ENCODE peak calls at places on chromosome 17, in seven cellular contexts. U is amniotic stem cell, F is RCC 7860, Z is T-helper 17 cell, W is H54, T is IMR-90, L is GM23248. K is an unnamed sample.

GRCh38 chr17:67469208-67469980 is 92.3 kb downstream of the PITPNC1 start:
- DNase-seq in U (no peak), F (no peak), Z (no peak), W (no peak), T (peak), L (no peak), K (no peak)

GRCh38 chr17:57471941-57472368 is 215.6 kb downstream of the MSI2 start:
- DNase-seq in U (no peak), F (no peak), Z (no peak), W (no peak), T (no peak), L (no peak), K (no peak)

GRCh38 chr17:65564793-65565192 is 3.3 kb upstream of the AXIN2 start:
- DNase-seq in U (no peak), F (no peak), Z (no peak), W (no peak), T (peak), L (no peak), K (no peak)

GRCh38 chr17:79531696-79532095 is 79.2 kb downstream of the RBFOX3 start:
- DNase-seq in U (no peak), F (no peak), Z (no peak), W (no peak), T (no peak), L (no peak), K (peak)

GRCh38 chr17:64146418-64147109 is 16.6 kb upstream of the ERN1 start:
- DNase-seq in U (peak), F (peak), Z (peak), W (no peak), T (peak), L (peak), K (peak)

GRCh38 chr17:17042851-17043667 is 802 bp downstream of the MPRIP start:
- DNase-seq in U (no peak), F (peak), Z (no peak), W (peak), T (peak), L (peak), K (peak)

GRCh38 chr17:81909966-81910839 is 996 bp downstream of the PCYT2 start:
- DNase-seq in U (no peak), F (peak), Z (no peak), W (peak), T (no peak), L (peak), K (no peak)

GRCh38 chr17:1267471-1267947 is 2.7 kb upstream of the BHLHA9 start:
- DNase-seq in U (no peak), F (no peak), Z (no peak), W (peak), T (no peak), L (peak), K (no peak)

GRCh38 chr17:81865733-81866439 is 5.3 kb downstream of the ARHGDIA start:
- DNase-seq in U (no peak), F (peak), Z (no peak), W (no peak), T (no peak), L (peak), K (peak)

GRCh38 chr17:57899822-57900221 is 50.0 kb upstream of the MRPS23 start:
- DNase-seq in U (no peak), F (no peak), Z (no peak), W (no peak), T (no peak), L (peak), K (no peak)

GRCh38 chr17:82126479-82127314 is 28.7 kb upstream of the FASN start:
- DNase-seq in U (no peak), F (no peak), Z (peak), W (no peak), T (no peak), L (no peak), K (no peak)

GRCh38 chr17:59853168-59853918 is 39.4 kb downstream of the TUBD1 start:
- DNase-seq in U (no peak), F (peak), Z (peak), W (peak), T (peak), L (peak), K (peak)

GRCh38 chr17:47918003-47918402 is 22.0 kb downstream of the SP2 start:
- DNase-seq in U (no peak), F (no peak), Z (no peak), W (no peak), T (no peak), L (no peak), K (no peak)

GRCh38 chr17:17870292-17870691 is 33.5 kb upstream of the SREBF1 start:
- DNase-seq in U (no peak), F (no peak), Z (no peak), W (no peak), T (no peak), L (no peak), K (no peak)

GRCh38 chr17:32516940-32517711 is 30.3 kb downstream of the CDK5R1 start:
- DNase-seq in U (no peak), F (no peak), Z (no peak), W (no peak), T (no peak), L (no peak), K (no peak)

GRCh38 chr17:43601280-43602050 is 55.3 kb upstream of the ETV4 start:
- DNase-seq in U (no peak), F (no peak), Z (no peak), W (no peak), T (peak), L (no peak), K (peak)

GRCh38 chr17:44581868-44582267 is 24.6 kb downstream of the FZD2 start:
- DNase-seq in U (no peak), F (no peak), Z (no peak), W (no peak), T (no peak), L (peak), K (peak)

GRCh38 chr17:1574697-1575471 is 12.3 kb upstream of the PITPNA start:
- DNase-seq in U (no peak), F (no peak), Z (no peak), W (no peak), T (no peak), L (no peak), K (no peak)

GRCh38 chr17:35973333-35974260 is 7.7 kb downstream of the CCL16 start:
- DNase-seq in U (no peak), F (no peak), Z (no peak), W (no peak), T (peak), L (peak), K (no peak)

GRCh38 chr17:50693041-50693682 is 14.6 kb downstream of the ANKRD40 start:
- DNase-seq in U (peak), F (peak), Z (no peak), W (no peak), T (peak), L (peak), K (no peak)

GRCh38 chr17:41777579-41778188 is 8.8 kb downstream of the JUP start:
- DNase-seq in U (peak), F (peak), Z (no peak), W (peak), T (peak), L (peak), K (peak)

GRCh38 chr17:39769974-39770587 is 32.3 kb downstream of the GRB7 start:
- DNase-seq in U (no peak), F (no peak), Z (no peak), W (no peak), T (peak), L (peak), K (peak)

GRCh38 chr17:27802962-27803680 is 2.8 kb upstream of the NOS2 start:
- DNase-seq in U (no peak), F (no peak), Z (no peak), W (no peak), T (no peak), L (no peak), K (no peak)

GRCh38 chr17:60277258-60277657 is 114.7 kb downstream of the USP32 start:
- DNase-seq in U (no peak), F (no peak), Z (no peak), W (no peak), T (no peak), L (no peak), K (no peak)

GRCh38 chr17:19376799-19377198 is 1.5 kb upstream of the MAPK7 start:
- DNase-seq in U (no peak), F (no peak), Z (no peak), W (no peak), T (no peak), L (no peak), K (no peak)

GRCh38 chr17:75684924-75685323 is 17.8 kb downstream of the SAP30BP start:
- DNase-seq in U (no peak), F (no peak), Z (no peak), W (no peak), T (no peak), L (peak), K (peak)

GRCh38 chr17:66115246-66115645 is 76.7 kb downstream of the CEP112 start:
- DNase-seq in U (no peak), F (no peak), Z (no peak), W (no peak), T (peak), L (peak), K (peak)

GRCh38 chr17:63694974-63695773 is 4.8 kb downstream of the LIMD2 start:
- DNase-seq in U (no peak), F (no peak), Z (no peak), W (no peak), T (no peak), L (no peak), K (no peak)

GRCh38 chr17:2710075-2710803 is 1.3 kb downstream of the CLUH start:
- DNase-seq in U (no peak), F (no peak), Z (no peak), W (no peak), T (no peak), L (peak), K (peak)

GRCh38 chr17:58691701-58692238 is at the start of gene TEX14:
- DNase-seq in U (no peak), F (no peak), Z (no peak), W (peak), T (no peak), L (no peak), K (no peak)

GRCh38 chr17:39064374-39064773 is 87.1 kb downstream of the PLXDC1 start:
- DNase-seq in U (no peak), F (no peak), Z (no peak), W (peak), T (peak), L (peak), K (peak)

GRCh38 chr17:41455236-41455635 is 11.9 kb downstream of the KRT32 start:
- DNase-seq in U (no peak), F (no peak), Z (no peak), W (no peak), T (no peak), L (peak), K (no peak)

GRCh38 chr17:57553991-57554825 is 190.9 kb downstream of the CCDC182 start:
- DNase-seq in U (no peak), F (peak), Z (no peak), W (no peak), T (peak), L (no peak), K (peak)

GRCh38 chr17:19317359-19318095 is 45.0 kb downstream of the B9D1 start:
- DNase-seq in U (peak), F (peak), Z (no peak), W (no peak), T (peak), L (peak), K (peak)

GRCh38 chr17:65527857-65528591 is 33.4 kb downstream of the AXIN2 start:
- DNase-seq in U (no peak), F (no peak), Z (no peak), W (no peak), T (no peak), L (no peak), K (no peak)

GRCh38 chr17:57548421-57549385 is 196.4 kb downstream of the CCDC182 start:
- DNase-seq in U (no peak), F (no peak), Z (no peak), W (no peak), T (no peak), L (no peak), K (peak)

GRCh38 chr17:76193616-76194015 is 46.7 kb downstream of the RNF157 start:
- DNase-seq in U (no peak), F (no peak), Z (no peak), W (no peak), T (no peak), L (no peak), K (no peak)

K was measured in fibroblast of mammary gland.